ENCODE peak calls at places on chromosomes 7 and 10, in ten cellular contexts. One of them, this sample, is unnamed.

GRCh38 chr7:13560441-13560840 is 429.0 kb downstream of the ETV1 start:
- DNase-seq in GM10248: no peak
- DNase-seq in cerebellum: no peak
- DNase-seq in GM20000: no peak
- DNase-seq in NCI-H82: no peak
- DNase-seq in activated T-helper 1 cell treated with anti-CD3 and anti-CD28 coated beads, Interleukin-12 subunit alpha, Interleukin-12 subunit beta, Interleukin-2, Interleukin-4 antibody, amounts not matched to agents 30 ng/mL and 10 ng/mL and 1 ng/mL, durations not matched to agents 14 hours and 24 hours and 36 hours: no peak
- DNase-seq in SJSA1: no peak
- DNase-seq in amniotic stem cell: no peak
- DNase-seq in NCI-H460: no peak
- DNase-seq in stimulated activated CD8-positive, alpha-beta memory T cell treated with anti-CD3 and anti-CD28 coated beads, Interleukin-12 subunit alpha, Interleukin-12 subunit beta, amount 100 ng/mL, for 4 hours: no peak
- DNase-seq in this sample: peak

GRCh38 chr7:593324-594115 is 73.9 kb upstream of the PDGFA start:
- DNase-seq in activated T-helper 1 cell treated with anti-CD3 and anti-CD28 coated beads, Interleukin-12 subunit alpha, Interleukin-12 subunit beta, Interleukin-2, Interleukin-4 antibody, amounts not matched to agents 30 ng/mL and 10 ng/mL and 1 ng/mL, durations not matched to agents 14 hours and 24 hours and 36 hours: no peak
- DNase-seq in GM20000: peak
- DNase-seq in GM10248: peak
- DNase-seq in NCI-H82: no peak
- DNase-seq in SJSA1: no peak
- DNase-seq in amniotic stem cell: no peak
- DNase-seq in cerebellum: peak
- DNase-seq in stimulated activated CD8-positive, alpha-beta memory T cell treated with anti-CD3 and anti-CD28 coated beads, Interleukin-12 subunit alpha, Interleukin-12 subunit beta, amount 100 ng/mL, for 4 hours: no peak
- DNase-seq in NCI-H460: no peak
- DNase-seq in this sample: no peak

GRCh38 chr7:150453186-150453585 is 2.8 kb downstream of the GIMAP8 start:
- DNase-seq in amniotic stem cell: no peak
- DNase-seq in stimulated activated CD8-positive, alpha-beta memory T cell treated with anti-CD3 and anti-CD28 coated beads, Interleukin-12 subunit alpha, Interleukin-12 subunit beta, amount 100 ng/mL, for 4 hours: no peak
- DNase-seq in SJSA1: no peak
- DNase-seq in activated T-helper 1 cell treated with anti-CD3 and anti-CD28 coated beads, Interleukin-12 subunit alpha, Interleukin-12 subunit beta, Interleukin-2, Interleukin-4 antibody, amounts not matched to agents 30 ng/mL and 10 ng/mL and 1 ng/mL, durations not matched to agents 14 hours and 24 hours and 36 hours: no peak
- DNase-seq in GM10248: no peak
- DNase-seq in GM20000: no peak
- DNase-seq in NCI-H460: no peak
- DNase-seq in cerebellum: no peak
- DNase-seq in NCI-H82: no peak
- DNase-seq in this sample: no peak

GRCh38 chr10:15859865-15860691 is at the start of gene MINDY3:
- DNase-seq in cerebellum: peak
- DNase-seq in stimulated activated CD8-positive, alpha-beta memory T cell treated with anti-CD3 and anti-CD28 coated beads, Interleukin-12 subunit alpha, Interleukin-12 subunit beta, amount 100 ng/mL, for 4 hours: peak
- DNase-seq in activated T-helper 1 cell treated with anti-CD3 and anti-CD28 coated beads, Interleukin-12 subunit alpha, Interleukin-12 subunit beta, Interleukin-2, Interleukin-4 antibody, amounts not matched to agents 30 ng/mL and 10 ng/mL and 1 ng/mL, durations not matched to agents 14 hours and 24 hours and 36 hours: peak
- DNase-seq in GM20000: peak
- DNase-seq in NCI-H82: peak
- DNase-seq in GM10248: peak
- DNase-seq in amniotic stem cell: peak
- DNase-seq in NCI-H460: peak
- DNase-seq in SJSA1: peak
- DNase-seq in this sample: peak

GRCh38 chr7:131625817-131626372 is 69.5 kb upstream of the PODXL start:
- DNase-seq in stimulated activated CD8-positive, alpha-beta memory T cell treated with anti-CD3 and anti-CD28 coated beads, Interleukin-12 subunit alpha, Interleukin-12 subunit beta, amount 100 ng/mL, for 4 hours: no peak
- DNase-seq in GM10248: no peak
- DNase-seq in NCI-H82: no peak
- DNase-seq in amniotic stem cell: peak
- DNase-seq in SJSA1: peak
- DNase-seq in cerebellum: no peak
- DNase-seq in GM20000: no peak
- DNase-seq in activated T-helper 1 cell treated with anti-CD3 and anti-CD28 coated beads, Interleukin-12 subunit alpha, Interleukin-12 subunit beta, Interleukin-2, Interleukin-4 antibody, amounts not matched to agents 30 ng/mL and 10 ng/mL and 1 ng/mL, durations not matched to agents 14 hours and 24 hours and 36 hours: no peak
- DNase-seq in NCI-H460: no peak
- DNase-seq in this sample: peak

GRCh38 chr7:91266931-91267557 is 2.8 kb downstream of the FZD1 start:
- DNase-seq in amniotic stem cell: no peak
- DNase-seq in GM20000: peak
- DNase-seq in NCI-H460: no peak
- DNase-seq in stimulated activated CD8-positive, alpha-beta memory T cell treated with anti-CD3 and anti-CD28 coated beads, Interleukin-12 subunit alpha, Interleukin-12 subunit beta, amount 100 ng/mL, for 4 hours: no peak
- DNase-seq in GM10248: no peak
- DNase-seq in cerebellum: no peak
- DNase-seq in SJSA1: no peak
- DNase-seq in NCI-H82: peak
- DNase-seq in activated T-helper 1 cell treated with anti-CD3 and anti-CD28 coated beads, Interleukin-12 subunit alpha, Interleukin-12 subunit beta, Interleukin-2, Interleukin-4 antibody, amounts not matched to agents 30 ng/mL and 10 ng/mL and 1 ng/mL, durations not matched to agents 14 hours and 24 hours and 36 hours: no peak
- DNase-seq in this sample: no peak

GRCh38 chr7:30979027-30979426 is 15.3 kb downstream of the GHRHR start:
- DNase-seq in cerebellum: no peak
- DNase-seq in GM20000: no peak
- DNase-seq in NCI-H460: no peak
- DNase-seq in GM10248: no peak
- DNase-seq in SJSA1: no peak
- DNase-seq in activated T-helper 1 cell treated with anti-CD3 and anti-CD28 coated beads, Interleukin-12 subunit alpha, Interleukin-12 subunit beta, Interleukin-2, Interleukin-4 antibody, amounts not matched to agents 30 ng/mL and 10 ng/mL and 1 ng/mL, durations not matched to agents 14 hours and 24 hours and 36 hours: no peak
- DNase-seq in stimulated activated CD8-positive, alpha-beta memory T cell treated with anti-CD3 and anti-CD28 coated beads, Interleukin-12 subunit alpha, Interleukin-12 subunit beta, amount 100 ng/mL, for 4 hours: no peak
- DNase-seq in amniotic stem cell: no peak
- DNase-seq in NCI-H82: no peak
- DNase-seq in this sample: no peak

GRCh38 chr10:8037199-8037801 is 17.2 kb upstream of the GATA3 start:
- DNase-seq in amniotic stem cell: no peak
- DNase-seq in GM20000: no peak
- DNase-seq in activated T-helper 1 cell treated with anti-CD3 and anti-CD28 coated beads, Interleukin-12 subunit alpha, Interleukin-12 subunit beta, Interleukin-2, Interleukin-4 antibody, amounts not matched to agents 30 ng/mL and 10 ng/mL and 1 ng/mL, durations not matched to agents 14 hours and 24 hours and 36 hours: no peak
- DNase-seq in GM10248: peak
- DNase-seq in SJSA1: no peak
- DNase-seq in NCI-H460: no peak
- DNase-seq in stimulated activated CD8-positive, alpha-beta memory T cell treated with anti-CD3 and anti-CD28 coated beads, Interleukin-12 subunit alpha, Interleukin-12 subunit beta, amount 100 ng/mL, for 4 hours: no peak
- DNase-seq in NCI-H82: no peak
- DNase-seq in cerebellum: no peak
- DNase-seq in this sample: no peak

GRCh38 chr10:46253076-46254006 is 33.5 kb upstream of the ANTXRL start:
- DNase-seq in SJSA1: no peak
- DNase-seq in GM20000: no peak
- DNase-seq in GM10248: no peak
- DNase-seq in NCI-H460: no peak
- DNase-seq in NCI-H82: no peak
- DNase-seq in stimulated activated CD8-positive, alpha-beta memory T cell treated with anti-CD3 and anti-CD28 coated beads, Interleukin-12 subunit alpha, Interleukin-12 subunit beta, amount 100 ng/mL, for 4 hours: no peak
- DNase-seq in amniotic stem cell: no peak
- DNase-seq in activated T-helper 1 cell treated with anti-CD3 and anti-CD28 coated beads, Interleukin-12 subunit alpha, Interleukin-12 subunit beta, Interleukin-2, Interleukin-4 antibody, amounts not matched to agents 30 ng/mL and 10 ng/mL and 1 ng/mL, durations not matched to agents 14 hours and 24 hours and 36 hours: no peak
- DNase-seq in cerebellum: no peak
- DNase-seq in this sample: no peak

GRCh38 chr7:116290740-116291139 is 80.4 kb downstream of the TES start:
- DNase-seq in stimulated activated CD8-positive, alpha-beta memory T cell treated with anti-CD3 and anti-CD28 coated beads, Interleukin-12 subunit alpha, Interleukin-12 subunit beta, amount 100 ng/mL, for 4 hours: no peak
- DNase-seq in activated T-helper 1 cell treated with anti-CD3 and anti-CD28 coated beads, Interleukin-12 subunit alpha, Interleukin-12 subunit beta, Interleukin-2, Interleukin-4 antibody, amounts not matched to agents 30 ng/mL and 10 ng/mL and 1 ng/mL, durations not matched to agents 14 hours and 24 hours and 36 hours: no peak
- DNase-seq in NCI-H460: no peak
- DNase-seq in amniotic stem cell: no peak
- DNase-seq in SJSA1: no peak
- DNase-seq in GM10248: no peak
- DNase-seq in cerebellum: no peak
- DNase-seq in GM20000: no peak
- DNase-seq in NCI-H82: no peak
- DNase-seq in this sample: no peak

GRCh38 chr10:51638737-51639136 is 60.7 kb downstream of the CSTF2T start:
- DNase-seq in GM20000: no peak
- DNase-seq in stimulated activated CD8-positive, alpha-beta memory T cell treated with anti-CD3 and anti-CD28 coated beads, Interleukin-12 subunit alpha, Interleukin-12 subunit beta, amount 100 ng/mL, for 4 hours: no peak
- DNase-seq in NCI-H82: no peak
- DNase-seq in amniotic stem cell: no peak
- DNase-seq in NCI-H460: no peak
- DNase-seq in activated T-helper 1 cell treated with anti-CD3 and anti-CD28 coated beads, Interleukin-12 subunit alpha, Interleukin-12 subunit beta, Interleukin-2, Interleukin-4 antibody, amounts not matched to agents 30 ng/mL and 10 ng/mL and 1 ng/mL, durations not matched to agents 14 hours and 24 hours and 36 hours: no peak
- DNase-seq in SJSA1: no peak
- DNase-seq in cerebellum: no peak
- DNase-seq in GM10248: no peak
- DNase-seq in this sample: no peak

GRCh38 chr10:121598261-121599249 is at the start of gene FGFR2:
- DNase-seq in activated T-helper 1 cell treated with anti-CD3 and anti-CD28 coated beads, Interleukin-12 subunit alpha, Interleukin-12 subunit beta, Interleukin-2, Interleukin-4 antibody, amounts not matched to agents 30 ng/mL and 10 ng/mL and 1 ng/mL, durations not matched to agents 14 hours and 24 hours and 36 hours: peak
- DNase-seq in stimulated activated CD8-positive, alpha-beta memory T cell treated with anti-CD3 and anti-CD28 coated beads, Interleukin-12 subunit alpha, Interleukin-12 subunit beta, amount 100 ng/mL, for 4 hours: no peak
- DNase-seq in cerebellum: peak
- DNase-seq in GM10248: peak
- DNase-seq in SJSA1: peak
- DNase-seq in NCI-H460: peak
- DNase-seq in amniotic stem cell: no peak
- DNase-seq in NCI-H82: peak
- DNase-seq in GM20000: peak
- DNase-seq in this sample: no peak

GRCh38 chr7:138064856-138065357 is 11.4 kb upstream of the AKR1D1 start:
- DNase-seq in cerebellum: no peak
- DNase-seq in GM10248: no peak
- DNase-seq in GM20000: no peak
- DNase-seq in stimulated activated CD8-positive, alpha-beta memory T cell treated with anti-CD3 and anti-CD28 coated beads, Interleukin-12 subunit alpha, Interleukin-12 subunit beta, amount 100 ng/mL, for 4 hours: no peak
- DNase-seq in NCI-H82: no peak
- DNase-seq in activated T-helper 1 cell treated with anti-CD3 and anti-CD28 coated beads, Interleukin-12 subunit alpha, Interleukin-12 subunit beta, Interleukin-2, Interleukin-4 antibody, amounts not matched to agents 30 ng/mL and 10 ng/mL and 1 ng/mL, durations not matched to agents 14 hours and 24 hours and 36 hours: no peak
- DNase-seq in amniotic stem cell: no peak
- DNase-seq in NCI-H460: peak
- DNase-seq in SJSA1: no peak
- DNase-seq in this sample: no peak

GRCh38 chr7:159213253-159213652 is 68.6 kb upstream of the VIPR2 start:
- DNase-seq in GM10248: no peak
- DNase-seq in amniotic stem cell: no peak
- DNase-seq in SJSA1: no peak
- DNase-seq in activated T-helper 1 cell treated with anti-CD3 and anti-CD28 coated beads, Interleukin-12 subunit alpha, Interleukin-12 subunit beta, Interleukin-2, Interleukin-4 antibody, amounts not matched to agents 30 ng/mL and 10 ng/mL and 1 ng/mL, durations not matched to agents 14 hours and 24 hours and 36 hours: no peak
- DNase-seq in GM20000: no peak
- DNase-seq in stimulated activated CD8-positive, alpha-beta memory T cell treated with anti-CD3 and anti-CD28 coated beads, Interleukin-12 subunit alpha, Interleukin-12 subunit beta, amount 100 ng/mL, for 4 hours: no peak
- DNase-seq in NCI-H460: no peak
- DNase-seq in NCI-H82: no peak
- DNase-seq in cerebellum: no peak
- DNase-seq in this sample: no peak

GRCh38 chr10:101682172-101682825 is 12.7 kb downstream of the FBXW4 start:
- DNase-seq in NCI-H82: no peak
- DNase-seq in cerebellum: no peak
- DNase-seq in NCI-H460: no peak
- DNase-seq in activated T-helper 1 cell treated with anti-CD3 and anti-CD28 coated beads, Interleukin-12 subunit alpha, Interleukin-12 subunit beta, Interleukin-2, Interleukin-4 antibody, amounts not matched to agents 30 ng/mL and 10 ng/mL and 1 ng/mL, durations not matched to agents 14 hours and 24 hours and 36 hours: no peak
- DNase-seq in GM10248: no peak
- DNase-seq in SJSA1: peak
- DNase-seq in amniotic stem cell: no peak
- DNase-seq in GM20000: no peak
- DNase-seq in stimulated activated CD8-positive, alpha-beta memory T cell treated with anti-CD3 and anti-CD28 coated beads, Interleukin-12 subunit alpha, Interleukin-12 subunit beta, amount 100 ng/mL, for 4 hours: no peak
- DNase-seq in this sample: no peak

This sample was measured in non-pigmented ciliary epithelial cell.